ENCODE peak calls at places on chromosome 7, in nine cellular contexts. One of them, this sample, is unnamed.

GRCh38 chr7:9752033-9752432 is 1221.6 kb upstream of the PHF14 start:
- DNase-seq in lower lobe of right lung: no peak
- DNase-seq in Panc1: no peak
- DNase-seq in aorta: no peak
- DNase-seq in A549: no peak
- DNase-seq in breast epithelium: no peak
- DNase-seq in tibial nerve: no peak
- DNase-seq in psoas muscle: no peak
- DNase-seq in H1: no peak
- DNase-seq in this sample: no peak

GRCh38 chr7:156638443-156639077 is 2.0 kb upstream of the RNF32 start:
- DNase-seq in Panc1: no peak
- DNase-seq in aorta: no peak
- DNase-seq in breast epithelium: no peak
- DNase-seq in lower lobe of right lung: no peak
- DNase-seq in tibial nerve: no peak
- DNase-seq in A549: no peak
- DNase-seq in psoas muscle: no peak
- DNase-seq in H1: no peak
- DNase-seq in this sample: no peak

GRCh38 chr7:5094641-5095040 is 49.0 kb downstream of the RBAK start:
- DNase-seq in aorta: no peak
- DNase-seq in tibial nerve: no peak
- DNase-seq in breast epithelium: no peak
- DNase-seq in psoas muscle: no peak
- DNase-seq in Panc1: no peak
- DNase-seq in lower lobe of right lung: no peak
- DNase-seq in A549: no peak
- DNase-seq in H1: no peak
- DNase-seq in this sample: no peak

GRCh38 chr7:122552769-122553168 is 146.1 kb downstream of the RNF133 start:
- DNase-seq in A549: no peak
- DNase-seq in tibial nerve: no peak
- DNase-seq in Panc1: no peak
- DNase-seq in lower lobe of right lung: no peak
- DNase-seq in psoas muscle: no peak
- DNase-seq in aorta: no peak
- DNase-seq in breast epithelium: no peak
- DNase-seq in H1: no peak
- DNase-seq in this sample: no peak

GRCh38 chr7:152136623-152137022 is 111.1 kb downstream of the GALNT11 start:
- DNase-seq in H1: no peak
- DNase-seq in lower lobe of right lung: no peak
- DNase-seq in aorta: no peak
- DNase-seq in Panc1: no peak
- DNase-seq in A549: no peak
- DNase-seq in breast epithelium: no peak
- DNase-seq in tibial nerve: no peak
- DNase-seq in psoas muscle: no peak
- DNase-seq in this sample: no peak

GRCh38 chr7:95478139-95479037 is 7.4 kb upstream of the ASB4 start:
- DNase-seq in breast epithelium: no peak
- DNase-seq in A549: peak; percentile 92
- DNase-seq in aorta: no peak
- DNase-seq in Panc1: no peak
- DNase-seq in psoas muscle: no peak
- DNase-seq in tibial nerve: no peak
- DNase-seq in lower lobe of right lung: no peak
- DNase-seq in H1: no peak
- DNase-seq in this sample: no peak

GRCh38 chr7:22192778-22193177 is 164.2 kb downstream of the RAPGEF5 start:
- DNase-seq in H1: no peak
- DNase-seq in aorta: no peak
- DNase-seq in tibial nerve: no peak
- DNase-seq in psoas muscle: no peak
- DNase-seq in Panc1: no peak
- DNase-seq in lower lobe of right lung: no peak
- DNase-seq in breast epithelium: no peak
- DNase-seq in A549: no peak
- DNase-seq in this sample: no peak

GRCh38 chr7:155867734-155868400 is 55.6 kb upstream of the SHH start:
- DNase-seq in A549: no peak
- DNase-seq in aorta: no peak
- DNase-seq in Panc1: no peak
- DNase-seq in H1: no peak
- DNase-seq in psoas muscle: no peak
- DNase-seq in lower lobe of right lung: no peak
- DNase-seq in tibial nerve: no peak
- DNase-seq in breast epithelium: no peak
- DNase-seq in this sample: no peak

GRCh38 chr7:143222782-143223181 is 945 bp downstream of the TAS2R40 start:
- DNase-seq in psoas muscle: no peak
- DNase-seq in tibial nerve: no peak
- DNase-seq in lower lobe of right lung: peak; percentile 76
- DNase-seq in breast epithelium: no peak
- DNase-seq in aorta: no peak
- DNase-seq in H1: no peak
- DNase-seq in Panc1: no peak
- DNase-seq in A549: no peak
- DNase-seq in this sample: no peak

GRCh38 chr7:137915266-137915665 is 68.5 kb upstream of the DGKI start:
- DNase-seq in A549: no peak
- DNase-seq in lower lobe of right lung: no peak
- DNase-seq in aorta: no peak
- DNase-seq in H1: no peak
- DNase-seq in breast epithelium: no peak
- DNase-seq in tibial nerve: no peak
- DNase-seq in psoas muscle: no peak
- DNase-seq in Panc1: no peak
- DNase-seq in this sample: no peak

GRCh38 chr7:151251328-151251925 is 2.9 kb upstream of the SMARCD3 start:
- DNase-seq in Panc1: no peak
- DNase-seq in aorta: peak; percentile 91
- DNase-seq in lower lobe of right lung: peak; percentile 74
- DNase-seq in H1: peak; percentile 62
- DNase-seq in breast epithelium: no peak
- DNase-seq in tibial nerve: no peak
- DNase-seq in A549: peak; percentile 50
- DNase-seq in psoas muscle: peak; percentile 84
- DNase-seq in this sample: no peak

DNA sequence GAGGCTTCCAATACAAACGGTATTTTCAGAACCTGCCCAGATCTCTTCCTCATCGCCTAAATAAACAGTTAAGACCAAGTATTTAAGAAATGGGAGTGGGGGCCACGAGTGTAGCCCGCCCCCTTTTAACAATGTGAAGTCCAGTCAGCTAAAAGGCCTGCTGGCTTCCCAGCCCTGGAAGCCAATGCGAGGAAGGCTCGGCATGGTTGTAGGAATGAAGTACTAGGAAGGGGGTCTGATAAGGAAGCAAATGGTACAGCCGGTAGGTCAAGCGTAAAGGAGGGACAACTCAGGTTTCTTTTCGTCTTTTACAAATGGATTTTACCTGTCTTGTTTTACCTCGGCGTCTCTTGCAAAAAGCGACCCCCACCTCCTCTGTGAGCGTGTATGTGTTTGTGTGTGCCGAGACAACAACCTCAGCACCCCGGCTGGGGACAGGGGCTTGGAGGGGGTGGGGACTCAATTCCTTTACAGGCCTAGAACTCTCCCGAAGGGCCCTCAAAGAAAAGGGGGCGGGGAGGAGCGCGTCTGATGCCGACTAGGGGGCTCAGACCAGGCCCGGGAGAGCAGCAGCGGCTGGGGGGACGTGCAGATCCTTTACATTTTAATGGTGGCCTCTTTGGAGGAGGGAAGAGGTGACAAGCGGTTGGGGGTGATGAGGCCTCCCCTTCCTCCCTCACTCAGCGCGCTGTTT is 147.6 kb downstream of the GPR85 start:
- DNase-seq in tibial nerve: no peak
- DNase-seq in A549: no peak
- DNase-seq in breast epithelium: peak; percentile 51
- DNase-seq in aorta: peak; percentile 77
- DNase-seq in Panc1: no peak
- DNase-seq in psoas muscle: peak; percentile 58
- DNase-seq in lower lobe of right lung: peak; percentile 55
- DNase-seq in H1: peak; percentile 77
- DNase-seq in this sample: no peak
- H3K27ac ChIP-seq in tibial nerve: peak overlapping the region; percentile 57
- H3K27ac ChIP-seq in A549: peak overlapping the region; percentile 86
- H3K27ac ChIP-seq in breast epithelium: peak overlapping the region; percentile 89
- H3K27ac ChIP-seq in aorta: peak overlapping the region; percentile 38
- H3K27ac ChIP-seq in Panc1: peak overlapping the region; percentile 42
- H3K27ac ChIP-seq in psoas muscle: peak overlapping the region; percentile 85
- H3K27ac ChIP-seq in lower lobe of right lung: peak overlapping the region; percentile 69
- H3K27ac ChIP-seq in H1: peak overlapping the region; percentile 48
- H3K27ac ChIP-seq in this sample: peak overlapping the region; percentile 78

GRCh38 chr7:73549176-73549575 is 8.3 kb downstream of the BCL7B start:
- DNase-seq in tibial nerve: no peak
- DNase-seq in Panc1: no peak
- DNase-seq in breast epithelium: no peak
- DNase-seq in aorta: no peak
- DNase-seq in A549: no peak
- DNase-seq in H1: no peak
- DNase-seq in psoas muscle: no peak
- DNase-seq in lower lobe of right lung: no peak
- DNase-seq in this sample: no peak

GRCh38 chr7:73541722-73542121 is 15.8 kb downstream of the BCL7B start:
- DNase-seq in tibial nerve: no peak
- DNase-seq in psoas muscle: no peak
- DNase-seq in A549: no peak
- DNase-seq in lower lobe of right lung: no peak
- DNase-seq in H1: no peak
- DNase-seq in Panc1: no peak
- DNase-seq in aorta: no peak
- DNase-seq in breast epithelium: no peak
- DNase-seq in this sample: no peak

GRCh38 chr7:73547841-73548240 is 9.6 kb downstream of the BCL7B start:
- DNase-seq in aorta: no peak
- DNase-seq in tibial nerve: no peak
- DNase-seq in A549: no peak
- DNase-seq in lower lobe of right lung: no peak
- DNase-seq in Panc1: no peak
- DNase-seq in breast epithelium: no peak
- DNase-seq in H1: no peak
- DNase-seq in psoas muscle: no peak
- DNase-seq in this sample: no peak

GRCh38 chr7:73539709-73540108 is 17.6 kb upstream of the BAZ1B start:
- DNase-seq in lower lobe of right lung: no peak
- DNase-seq in H1: no peak
- DNase-seq in A549: no peak
- DNase-seq in psoas muscle: no peak
- DNase-seq in aorta: no peak
- DNase-seq in tibial nerve: no peak
- DNase-seq in Panc1: no peak
- DNase-seq in breast epithelium: no peak
- DNase-seq in this sample: no peak

DNA sequence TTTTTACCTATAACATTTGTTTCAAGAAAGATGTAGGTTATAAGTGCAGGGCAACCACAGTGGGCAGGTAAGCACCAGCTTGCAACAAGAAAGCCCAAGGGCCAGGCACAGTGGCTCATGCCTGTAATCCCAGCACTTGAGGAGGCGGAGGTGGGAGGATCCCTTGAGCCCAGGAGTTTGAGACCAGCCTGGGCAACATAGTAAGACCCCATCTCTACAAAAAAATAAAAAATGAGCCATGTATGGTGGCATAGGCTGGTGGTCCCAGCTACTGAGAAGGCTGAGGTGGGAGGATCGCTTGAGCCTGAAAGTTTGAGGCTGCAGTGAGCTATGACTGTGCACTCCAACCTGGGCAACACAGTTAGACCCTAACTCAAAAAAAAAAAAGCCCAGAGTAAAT is 12.8 kb downstream of the BCL7B start:
- DNase-seq in psoas muscle: no peak
- DNase-seq in Panc1: no peak
- DNase-seq in breast epithelium: no peak
- DNase-seq in lower lobe of right lung: no peak
- DNase-seq in aorta: no peak
- DNase-seq in H1: no peak
- DNase-seq in tibial nerve: no peak
- DNase-seq in A549: no peak
- DNase-seq in this sample: no peak
- H3K4me1 ChIP-seq in psoas muscle: no peaks in the 10 kb centered on the region
- H3K4me1 ChIP-seq in Panc1: no peaks in the 10 kb centered on the region
- H3K4me1 ChIP-seq in breast epithelium: no peaks in the 10 kb centered on the region
- H3K4me1 ChIP-seq in lower lobe of right lung: no peaks in the 10 kb centered on the region
- H3K4me1 ChIP-seq in aorta: no peaks in the 10 kb centered on the region
- H3K4me1 ChIP-seq in H1: no peaks in the 10 kb centered on the region
- H3K4me1 ChIP-seq in tibial nerve: peaks cover 13% of the 10 kb centered on the region
- H3K4me1 ChIP-seq in A549: no peaks in the 10 kb centered on the region
- H3K4me1 ChIP-seq in this sample: peaks cover 11% of the 10 kb centered on the region

DNA sequence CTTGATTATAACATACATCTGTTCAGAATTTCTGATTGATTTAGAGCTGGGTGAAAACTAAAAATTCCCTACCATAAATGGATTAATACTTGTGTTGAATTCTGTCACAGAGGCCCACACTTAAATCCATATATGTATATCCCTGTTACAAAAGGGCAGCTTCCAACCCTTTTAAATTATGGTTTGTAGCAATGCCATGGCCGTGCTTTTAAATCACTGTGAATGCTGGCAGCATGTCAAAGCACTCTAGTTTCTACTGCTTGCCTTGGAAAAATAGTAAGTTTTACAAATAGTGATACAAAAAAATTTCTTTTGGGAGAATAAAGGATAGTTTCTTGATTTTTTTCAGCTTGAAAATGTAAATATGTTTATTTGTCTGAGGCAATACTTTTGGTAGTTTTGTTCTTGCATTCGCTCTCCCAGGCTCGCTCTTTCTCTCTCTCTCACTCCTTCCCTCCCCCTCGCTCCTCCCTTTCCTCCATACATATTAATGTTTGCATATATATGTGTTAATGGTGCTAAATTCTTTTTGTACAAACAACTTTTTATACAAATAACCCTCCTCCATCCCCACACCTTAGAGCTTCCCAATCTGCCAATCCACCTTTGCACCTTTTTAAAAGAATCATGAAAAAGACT is 29.8 kb downstream of the TES start:
- DNase-seq in breast epithelium: no peak
- DNase-seq in aorta: no peak
- DNase-seq in psoas muscle: no peak
- DNase-seq in lower lobe of right lung: no peak
- DNase-seq in A549: no peak
- DNase-seq in Panc1: no peak
- DNase-seq in tibial nerve: no peak
- DNase-seq in H1: no peak
- DNase-seq in this sample: no peak
- H3K27ac ChIP-seq in breast epithelium: no peak overlapping the region
- H3K27ac ChIP-seq in aorta: no peak overlapping the region
- H3K27ac ChIP-seq in psoas muscle: no peak overlapping the region
- H3K27ac ChIP-seq in lower lobe of right lung: no peak overlapping the region
- H3K27ac ChIP-seq in A549: no peak overlapping the region
- H3K27ac ChIP-seq in Panc1: no peak overlapping the region
- H3K27ac ChIP-seq in tibial nerve: no peak overlapping the region
- H3K27ac ChIP-seq in H1: no peak overlapping the region
- H3K27ac ChIP-seq in this sample: no peak overlapping the region

DNA sequence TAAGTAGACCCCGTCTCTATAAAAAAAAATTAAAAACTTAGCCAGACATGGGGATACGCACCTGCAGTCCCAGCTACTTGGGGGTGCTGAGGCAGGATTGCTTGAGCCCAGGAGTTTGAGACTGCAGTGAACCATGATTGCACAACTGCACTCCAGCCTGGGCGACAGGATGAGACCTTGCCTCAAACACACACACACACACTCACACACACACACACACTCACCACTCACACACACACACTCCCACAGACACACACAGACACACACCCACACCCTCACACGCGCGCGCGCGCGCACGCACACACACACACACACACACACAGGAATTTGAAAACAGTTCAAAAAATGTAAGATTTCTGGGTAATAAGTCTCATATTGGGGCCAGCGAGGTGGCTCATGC is 8.7 kb upstream of the GRIFIN start:
- DNase-seq in lower lobe of right lung: no peak
- DNase-seq in psoas muscle: no peak
- DNase-seq in breast epithelium: no peak
- DNase-seq in H1: no peak
- DNase-seq in tibial nerve: no peak
- DNase-seq in aorta: no peak
- DNase-seq in A549: no peak
- DNase-seq in Panc1: no peak
- DNase-seq in this sample: no peak
- H3K4me1 ChIP-seq in lower lobe of right lung: peaks cover 19% of the 10 kb centered on the region
- H3K4me1 ChIP-seq in psoas muscle: peaks cover 9% of the 10 kb centered on the region
- H3K4me1 ChIP-seq in breast epithelium: peaks cover 6% of the 10 kb centered on the region
- H3K4me1 ChIP-seq in H1: no peaks in the 10 kb centered on the region
- H3K4me1 ChIP-seq in tibial nerve: peaks cover 35% of the 10 kb centered on the region
- H3K4me1 ChIP-seq in aorta: no peaks in the 10 kb centered on the region
- H3K4me1 ChIP-seq in A549: no peaks in the 10 kb centered on the region
- H3K4me1 ChIP-seq in Panc1: peaks cover 8% of the 10 kb centered on the region
- H3K4me1 ChIP-seq in this sample: no peaks in the 10 kb centered on the region

This sample was measured in CD4-positive, CD25-positive, alpha-beta regulatory T cell.